ENCODE peak calls at places on chromosomes 1 and 21, in five cellular contexts. One of them, this sample, is unnamed.

GRCh38 chr1:225987491-225988316 is 11.4 kb downstream of the SDE2 start:
- DNase-seq in fibroblast of pulmonary artery: peak
- DNase-seq in nephron progenitor cell: no peak
- DNase-seq in SK-N-SH: peak
- DNase-seq in amniotic epithelial cell: peak
- DNase-seq in this sample: no peak

GRCh38 chr1:9293512-9294439 is 1.1 kb downstream of the SPSB1 start:
- DNase-seq in fibroblast of pulmonary artery: peak
- DNase-seq in nephron progenitor cell: peak
- DNase-seq in SK-N-SH: peak
- DNase-seq in amniotic epithelial cell: peak
- DNase-seq in this sample: peak

GRCh38 chr21:32653326-32653901 is 41.2 kb upstream of the CFAP298 start:
- DNase-seq in fibroblast of pulmonary artery: peak
- DNase-seq in nephron progenitor cell: peak
- DNase-seq in SK-N-SH: peak
- DNase-seq in amniotic epithelial cell: peak
- DNase-seq in this sample: peak

GRCh38 chr21:15514073-15514946 is 215.5 kb upstream of the USP25 start:
- DNase-seq in fibroblast of pulmonary artery: no peak
- DNase-seq in nephron progenitor cell: no peak
- DNase-seq in SK-N-SH: no peak
- DNase-seq in amniotic epithelial cell: no peak
- DNase-seq in this sample: no peak

GRCh38 chr1:106232128-106232527 is 824.3 kb upstream of the PRMT6 start:
- DNase-seq in fibroblast of pulmonary artery: no peak
- DNase-seq in nephron progenitor cell: no peak
- DNase-seq in SK-N-SH: no peak
- DNase-seq in amniotic epithelial cell: no peak
- DNase-seq in this sample: no peak

GRCh38 chr1:206479164-206480125 is 9.2 kb downstream of the IKBKE start:
- DNase-seq in fibroblast of pulmonary artery: peak
- DNase-seq in nephron progenitor cell: peak
- DNase-seq in SK-N-SH: peak
- DNase-seq in amniotic epithelial cell: peak
- DNase-seq in this sample: peak

GRCh38 chr1:53172751-53173498 is 23.7 kb upstream of the CPT2 start:
- DNase-seq in fibroblast of pulmonary artery: peak
- DNase-seq in nephron progenitor cell: no peak
- DNase-seq in SK-N-SH: peak
- DNase-seq in amniotic epithelial cell: peak
- DNase-seq in this sample: peak

GRCh38 chr1:7012461-7012924 is 227.2 kb downstream of the CAMTA1 start:
- DNase-seq in fibroblast of pulmonary artery: no peak
- DNase-seq in nephron progenitor cell: no peak
- DNase-seq in SK-N-SH: no peak
- DNase-seq in amniotic epithelial cell: no peak
- DNase-seq in this sample: no peak

GRCh38 chr1:7550261-7550850 is 220.7 kb upstream of the VAMP3 start:
- DNase-seq in fibroblast of pulmonary artery: no peak
- DNase-seq in nephron progenitor cell: no peak
- DNase-seq in SK-N-SH: no peak
- DNase-seq in amniotic epithelial cell: no peak
- DNase-seq in this sample: no peak

GRCh38 chr1:6599141-6599975 is 3.3 kb downstream of the KLHL21 start:
- DNase-seq in fibroblast of pulmonary artery: no peak
- DNase-seq in nephron progenitor cell: no peak
- DNase-seq in SK-N-SH: no peak
- DNase-seq in amniotic epithelial cell: no peak
- DNase-seq in this sample: no peak

GRCh38 chr1:214640431-214641213 is 37.6 kb downstream of the CENPF start:
- DNase-seq in fibroblast of pulmonary artery: no peak
- DNase-seq in nephron progenitor cell: no peak
- DNase-seq in SK-N-SH: no peak
- DNase-seq in amniotic epithelial cell: no peak
- DNase-seq in this sample: no peak

GRCh38 chr21:42779431-42779861 is 99.9 kb downstream of the WDR4 start:
- DNase-seq in fibroblast of pulmonary artery: no peak
- DNase-seq in nephron progenitor cell: no peak
- DNase-seq in SK-N-SH: no peak
- DNase-seq in amniotic epithelial cell: no peak
- DNase-seq in this sample: no peak

GRCh38 chr1:14977338-14977931 is 176.1 kb upstream of the TMEM51 start:
- DNase-seq in fibroblast of pulmonary artery: no peak
- DNase-seq in nephron progenitor cell: no peak
- DNase-seq in SK-N-SH: no peak
- DNase-seq in amniotic epithelial cell: no peak
- DNase-seq in this sample: no peak

GRCh38 chr1:35533596-35533995 is 23.6 kb downstream of the KIAA0319L start:
- DNase-seq in fibroblast of pulmonary artery: no peak
- DNase-seq in nephron progenitor cell: no peak
- DNase-seq in SK-N-SH: no peak
- DNase-seq in amniotic epithelial cell: no peak
- DNase-seq in this sample: no peak

GRCh38 chr1:213884402-213884801 is 103.4 kb upstream of the PROX1 start:
- DNase-seq in fibroblast of pulmonary artery: no peak
- DNase-seq in nephron progenitor cell: no peak
- DNase-seq in SK-N-SH: no peak
- DNase-seq in amniotic epithelial cell: no peak
- DNase-seq in this sample: no peak

GRCh38 chr21:41802684-41803083 is 35.8 kb upstream of the RIPK4 start:
- DNase-seq in fibroblast of pulmonary artery: no peak
- DNase-seq in nephron progenitor cell: no peak
- DNase-seq in SK-N-SH: no peak
- DNase-seq in amniotic epithelial cell: no peak
- DNase-seq in this sample: no peak

GRCh38 chr1:219794085-219794743 is 134.1 kb downstream of the SLC30A10 start:
- DNase-seq in fibroblast of pulmonary artery: no peak
- DNase-seq in nephron progenitor cell: no peak
- DNase-seq in SK-N-SH: no peak
- DNase-seq in amniotic epithelial cell: no peak
- DNase-seq in this sample: no peak

GRCh38 chr1:69305621-69306020 is 262.1 kb upstream of the LRRC7 start:
- DNase-seq in fibroblast of pulmonary artery: no peak
- DNase-seq in nephron progenitor cell: no peak
- DNase-seq in SK-N-SH: no peak
- DNase-seq in amniotic epithelial cell: no peak
- DNase-seq in this sample: no peak

GRCh38 chr1:62084304-62084905 is 110.2 kb upstream of the L1TD1 start:
- DNase-seq in fibroblast of pulmonary artery: peak
- DNase-seq in nephron progenitor cell: no peak
- DNase-seq in SK-N-SH: no peak
- DNase-seq in amniotic epithelial cell: no peak
- DNase-seq in this sample: no peak

GRCh38 chr1:88655685-88656299 is 28.3 kb upstream of the PKN2 start:
- DNase-seq in fibroblast of pulmonary artery: peak
- DNase-seq in nephron progenitor cell: no peak
- DNase-seq in SK-N-SH: peak
- DNase-seq in amniotic epithelial cell: peak
- DNase-seq in this sample: no peak

GRCh38 chr1:25996966-25997758 is 701 bp downstream of the PAFAH2 start:
- DNase-seq in fibroblast of pulmonary artery: peak
- DNase-seq in nephron progenitor cell: no peak
- DNase-seq in SK-N-SH: peak
- DNase-seq in amniotic epithelial cell: peak
- DNase-seq in this sample: no peak

GRCh38 chr1:91699339-91699970 is 186.5 kb downstream of the TGFBR3 start:
- DNase-seq in fibroblast of pulmonary artery: peak
- DNase-seq in nephron progenitor cell: no peak
- DNase-seq in SK-N-SH: no peak
- DNase-seq in amniotic epithelial cell: peak
- DNase-seq in this sample: no peak

GRCh38 chr1:170357750-170358149 is 174.2 kb upstream of the GORAB start:
- DNase-seq in fibroblast of pulmonary artery: no peak
- DNase-seq in nephron progenitor cell: no peak
- DNase-seq in SK-N-SH: no peak
- DNase-seq in amniotic epithelial cell: no peak
- DNase-seq in this sample: no peak

GRCh38 chr21:45957986-45958610 is 23.5 kb upstream of the COL6A1 start:
- DNase-seq in fibroblast of pulmonary artery: peak
- DNase-seq in nephron progenitor cell: no peak
- DNase-seq in SK-N-SH: no peak
- DNase-seq in amniotic epithelial cell: no peak
- DNase-seq in this sample: no peak

GRCh38 chr1:179867493-179868330 is 9.9 kb downstream of the TOR1AIP2 start:
- DNase-seq in fibroblast of pulmonary artery: peak
- DNase-seq in nephron progenitor cell: peak
- DNase-seq in SK-N-SH: peak
- DNase-seq in amniotic epithelial cell: peak
- DNase-seq in this sample: peak

GRCh38 chr1:3065797-3066196 is 3.2 kb upstream of the PRDM16 start:
- DNase-seq in fibroblast of pulmonary artery: no peak
- DNase-seq in nephron progenitor cell: no peak
- DNase-seq in SK-N-SH: no peak
- DNase-seq in amniotic epithelial cell: no peak
- DNase-seq in this sample: no peak

GRCh38 chr1:214028569-214028968 is 40.8 kb downstream of the PROX1 start:
- DNase-seq in fibroblast of pulmonary artery: no peak
- DNase-seq in nephron progenitor cell: no peak
- DNase-seq in SK-N-SH: peak
- DNase-seq in amniotic epithelial cell: no peak
- DNase-seq in this sample: no peak

GRCh38 chr1:234617135-234617985 is 7.4 kb upstream of the IRF2BP2 start:
- DNase-seq in fibroblast of pulmonary artery: peak
- DNase-seq in nephron progenitor cell: no peak
- DNase-seq in SK-N-SH: no peak
- DNase-seq in amniotic epithelial cell: peak
- DNase-seq in this sample: no peak

GRCh38 chr1:55065649-55066048 is 26.3 kb downstream of the PCSK9 start:
- DNase-seq in fibroblast of pulmonary artery: no peak
- DNase-seq in nephron progenitor cell: no peak
- DNase-seq in SK-N-SH: no peak
- DNase-seq in amniotic epithelial cell: no peak
- DNase-seq in this sample: no peak

GRCh38 chr21:45892156-45892919 is 89.2 kb upstream of the COL6A1 start:
- DNase-seq in fibroblast of pulmonary artery: no peak
- DNase-seq in nephron progenitor cell: no peak
- DNase-seq in SK-N-SH: no peak
- DNase-seq in amniotic epithelial cell: no peak
- DNase-seq in this sample: no peak

GRCh38 chr1:150151291-150152181 is 1.8 kb downstream of the PLEKHO1 start:
- DNase-seq in fibroblast of pulmonary artery: no peak
- DNase-seq in nephron progenitor cell: no peak
- DNase-seq in SK-N-SH: peak
- DNase-seq in amniotic epithelial cell: no peak
- DNase-seq in this sample: no peak

GRCh38 chr21:34343347-34344057 is 20.3 kb upstream of the KCNE2 start:
- DNase-seq in fibroblast of pulmonary artery: no peak
- DNase-seq in nephron progenitor cell: no peak
- DNase-seq in SK-N-SH: no peak
- DNase-seq in amniotic epithelial cell: no peak
- DNase-seq in this sample: no peak

GRCh38 chr1:36084502-36085115 is 715 bp downstream of the TEKT2 start:
- DNase-seq in fibroblast of pulmonary artery: no peak
- DNase-seq in nephron progenitor cell: no peak
- DNase-seq in SK-N-SH: no peak
- DNase-seq in amniotic epithelial cell: no peak
- DNase-seq in this sample: no peak

GRCh38 chr1:209727286-209727685 is 22.6 kb downstream of the HSD11B1 start:
- DNase-seq in fibroblast of pulmonary artery: no peak
- DNase-seq in nephron progenitor cell: no peak
- DNase-seq in SK-N-SH: no peak
- DNase-seq in amniotic epithelial cell: no peak
- DNase-seq in this sample: no peak

GRCh38 chr1:55955237-55955636 is 624.1 kb downstream of the PLPP3 start:
- DNase-seq in fibroblast of pulmonary artery: peak
- DNase-seq in nephron progenitor cell: no peak
- DNase-seq in SK-N-SH: no peak
- DNase-seq in amniotic epithelial cell: peak
- DNase-seq in this sample: no peak